ENCODE peak calls at places on chromosome 19, in eight cellular contexts. V is heart right ventricle; M is iPS-NIHi11; G is right atrium auricular region; E is skeletal muscle cell; C is stimulated activated CD4-positive, alpha-beta T cell treated with anti-CD3 and anti-CD28 coated beads, Interleukin-2, amount 100 ng/mL, for 4 hours; K is left cardiac atrium; N is anterior cingulate cortex. U is an unnamed sample.

GRCh38 chr19:47226426-47227346 is 4.3 kb downstream of the BBC3 start:
- DNase-seq in V (peak), M (no peak), G (peak), E (no peak), C (no peak), K (peak), N (peak), U (peak)

GRCh38 chr19:18915639-18916038 is 3.5 kb downstream of the COPE start:
- DNase-seq in V (no peak), M (peak), G (no peak), E (no peak), C (no peak), K (no peak), N (peak), U (peak)

GRCh38 chr19:1233361-1233667 is 4.5 kb downstream of the CBARP start:
- DNase-seq in V (no peak), M (no peak), G (no peak), E (no peak), C (no peak), K (no peak), N (no peak), U (no peak)

GRCh38 chr19:18846862-18847515 is 15.2 kb downstream of the UPF1 start:
- DNase-seq in V (peak), M (peak), G (peak), E (no peak), C (peak), K (peak), N (peak), U (peak)

GRCh38 chr19:8323781-8324185 is 2.5 kb downstream of the RPS28 start:
- DNase-seq in V (no peak), M (no peak), G (no peak), E (no peak), C (no peak), K (no peak), N (no peak), U (no peak)

GRCh38 chr19:58570770-58571574 is 2.2 kb downstream of the MZF1 start:
- DNase-seq in V (no peak), M (no peak), G (no peak), E (no peak), C (no peak), K (peak), N (no peak), U (no peak)

GRCh38 chr19:49689133-49690072 is at the start of gene ADM5:
- DNase-seq in V (peak), M (peak), G (no peak), E (no peak), C (no peak), K (no peak), N (no peak), U (peak)

GRCh38 chr19:29214411-29214810 is 1.5 kb upstream of the UQCRFS1 start:
- DNase-seq in V (no peak), M (no peak), G (no peak), E (no peak), C (no peak), K (no peak), N (no peak), U (no peak)

GRCh38 chr19:13381827-13382632 is 124.2 kb downstream of the CACNA1A start:
- DNase-seq in V (no peak), M (no peak), G (no peak), E (no peak), C (no peak), K (no peak), N (no peak), U (no peak)

GRCh38 chr19:17183271-17183757 is 31.8 kb upstream of the USE1 start:
- DNase-seq in V (no peak), M (no peak), G (no peak), E (no peak), C (no peak), K (no peak), N (no peak), U (peak)

GRCh38 chr19:38263696-38264485 is 482 bp upstream of the SPINT2 start:
- DNase-seq in V (no peak), M (peak), G (no peak), E (no peak), C (peak), K (peak), N (no peak), U (peak)

GRCh38 chr19:51387924-51388389 is at the start of gene LIM2:
- DNase-seq in V (no peak), M (no peak), G (no peak), E (no peak), C (no peak), K (no peak), N (no peak), U (no peak)

GRCh38 chr19:49506575-49507105 is 5.8 kb upstream of the FCGRT start:
- DNase-seq in V (no peak), M (peak), G (no peak), E (no peak), C (peak), K (peak), N (no peak), U (peak)

GRCh38 chr19:55640043-55640576 is 692 bp upstream of the ZNF580 start:
- DNase-seq in V (peak), M (no peak), G (no peak), E (no peak), C (peak), K (peak), N (no peak), U (peak)

GRCh38 chr19:30799854-30800755 is 427.9 kb downstream of the ZNF536 start:
- DNase-seq in V (peak), M (peak), G (peak), E (no peak), C (no peak), K (peak), N (no peak), U (peak)

GRCh38 chr19:7152568-7152967 is 83.1 kb downstream of the ZNF557 start:
- DNase-seq in V (no peak), M (no peak), G (no peak), E (no peak), C (no peak), K (no peak), N (no peak), U (peak)